ENCODE peak calls at places on chromosomes 11 and 22, in four cellular contexts. V, A, B and K are unnamed samples.
A peak's percentile ranks its signal among the peaks of the same experiment; 100 is the strongest.

GRCh38 chr11:45262900-45263299 is 23.2 kb downstream of the SYT13 start:
- DNase-seq in A (no peak), V (no peak), B (no peak), K (no peak)

GRCh38 chr22:50716291-50717024 is 21.5 kb upstream of the ACR start:
- DNase-seq in A (no peak), V (no peak), B (no peak), K (no peak)

GRCh38 chr11:69013009-69013951 is at the start of gene MRGPRF:
- DNase-seq in V (no peak), B (no peak), A (no peak), K (peak; percentile 66)

GRCh38 chr11:130737866-130738431 is 178.3 kb downstream of the SNX19 start:
- DNase-seq in B (no peak), V (no peak), A (no peak), K (no peak)

GRCh38 chr11:19602406-19602805 is 110.2 kb upstream of the NAV2 start:
- DNase-seq in B (no peak), A (no peak), V (no peak), K (no peak)

GRCh38 chr11:10640308-10640707 is 53.2 kb downstream of the IRAG1 start:
- DNase-seq in B (no peak), A (no peak), V (no peak), K (no peak)

GRCh38 chr11:72781313-72782080 is 12.3 kb downstream of the STARD10 start:
- DNase-seq in A (no peak), B (no peak), V (peak; percentile 82), K (peak; percentile 49)

GRCh38 chr11:95134491-95134890 is 44.8 kb downstream of the ENDOD1 start:
- DNase-seq in B (no peak), A (no peak), V (no peak), K (no peak)

GRCh38 chr22:23289851-23290724 is 109.8 kb downstream of the BCR start:
- DNase-seq in V (peak; percentile 92), B (peak; percentile 80), A (no peak), K (peak; percentile 86)

GRCh38 chr11:46701078-46701654 is 335 bp downstream of the ZNF408 start:
- DNase-seq in A (no peak), V (no peak), B (no peak), K (no peak)

GRCh38 chr22:29030016-29030617 is 31.5 kb downstream of the C22orf31 start:
- DNase-seq in A (no peak), B (peak; percentile 72), V (no peak), K (no peak)

GRCh38 chr11:130606781-130607511 is 158.5 kb downstream of the ADAMTS15 start:
- DNase-seq in V (no peak), A (no peak), B (no peak), K (no peak)

GRCh38 chr11:1734571-1735081 is 15.8 kb downstream of the IFITM10 start:
- DNase-seq in B (no peak), V (no peak), A (no peak), K (no peak)

GRCh38 chr22:44453441-44454112 is 44.5 kb downstream of the RTL6 start:
- DNase-seq in A (no peak), V (no peak), B (no peak), K (no peak)

GRCh38 chr22:49451070-49451840 is 376.4 kb downstream of the BRD1 start:
- DNase-seq in A (no peak), B (no peak), V (no peak), K (no peak)

GRCh38 chr11:33970984-33971466 is 79.1 kb upstream of the LMO2 start:
- DNase-seq in A (no peak), B (peak; percentile 46), V (peak; percentile 72), K (peak; percentile 41)

GRCh38 chr22:46040471-46041465 is 63.8 kb upstream of the WNT7B start:
- DNase-seq in V (no peak), A (no peak), B (no peak), K (peak; percentile 11)

GRCh38 chr11:100980156-100980555 is 149.5 kb downstream of the PGR start:
- DNase-seq in A (no peak), V (no peak), B (peak; percentile 3), K (no peak)

GRCh38 chr11:72586591-72587090 is 87.6 kb downstream of the PDE2A start:
- DNase-seq in B (no peak), A (no peak), V (peak; percentile 59), K (no peak)

GRCh38 chr22:18994780-18995711 is 59.0 kb upstream of the PRODH start:
- DNase-seq in V (no peak), B (peak; percentile 89), A (no peak), K (no peak)

GRCh38 chr11:2516276-2517015 is 71.6 kb downstream of the KCNQ1 start:
- DNase-seq in A (no peak), V (no peak), B (no peak), K (peak; percentile 5)

GRCh38 chr11:60345489-60345888 is 18.4 kb downstream of the MS4A6E start:
- DNase-seq in V (peak; percentile 18), B (peak; percentile 8), A (no peak), K (peak; percentile 58)

GRCh38 chr11:29507381-29507780 is 509.4 kb downstream of the KCNA4 start:
- DNase-seq in A (no peak), V (no peak), B (no peak), K (no peak)

GRCh38 chr11:29511394-29511793 is 505.4 kb downstream of the KCNA4 start:
- DNase-seq in A (no peak), V (no peak), B (no peak), K (no peak)
- TF ChIP-seq NR2C2 in A (no peak), V (no peak), B (no peak), K (no peak)

DNA sequence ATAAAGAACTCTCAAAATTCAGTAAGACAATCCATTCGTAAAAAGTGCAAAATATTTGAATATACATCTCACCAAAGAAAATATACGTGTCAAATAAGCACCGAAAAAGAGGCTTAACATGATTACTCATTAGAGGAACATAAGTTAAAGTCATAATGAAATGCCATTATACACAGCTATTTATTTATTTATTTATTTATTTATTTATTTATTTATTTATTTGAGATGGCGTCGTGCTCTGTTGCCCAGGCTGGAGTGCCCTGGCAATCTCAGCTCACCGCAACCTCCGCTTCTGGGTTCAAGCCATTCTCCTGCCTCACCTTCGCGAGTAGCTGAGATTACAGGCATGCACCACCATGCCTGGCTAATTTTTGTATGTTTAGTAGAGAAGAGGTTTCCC is 203.6 kb upstream of the UBASH3B start:
- DNase-seq in A (no peak), B (no peak), V (no peak), K (no peak)
- TF ChIP-seq CBFB in A (no peak), B (no peak), V (no peak), K (no peak)

GRCh38 chr11:28089378-28089777 is 18.6 kb downstream of the KIF18A start:
- DNase-seq in B (no peak), A (no peak), V (no peak), K (no peak)
- TF ChIP-seq NR2C2 in B (no peak), A (no peak), V (no peak), K (no peak)

DNA sequence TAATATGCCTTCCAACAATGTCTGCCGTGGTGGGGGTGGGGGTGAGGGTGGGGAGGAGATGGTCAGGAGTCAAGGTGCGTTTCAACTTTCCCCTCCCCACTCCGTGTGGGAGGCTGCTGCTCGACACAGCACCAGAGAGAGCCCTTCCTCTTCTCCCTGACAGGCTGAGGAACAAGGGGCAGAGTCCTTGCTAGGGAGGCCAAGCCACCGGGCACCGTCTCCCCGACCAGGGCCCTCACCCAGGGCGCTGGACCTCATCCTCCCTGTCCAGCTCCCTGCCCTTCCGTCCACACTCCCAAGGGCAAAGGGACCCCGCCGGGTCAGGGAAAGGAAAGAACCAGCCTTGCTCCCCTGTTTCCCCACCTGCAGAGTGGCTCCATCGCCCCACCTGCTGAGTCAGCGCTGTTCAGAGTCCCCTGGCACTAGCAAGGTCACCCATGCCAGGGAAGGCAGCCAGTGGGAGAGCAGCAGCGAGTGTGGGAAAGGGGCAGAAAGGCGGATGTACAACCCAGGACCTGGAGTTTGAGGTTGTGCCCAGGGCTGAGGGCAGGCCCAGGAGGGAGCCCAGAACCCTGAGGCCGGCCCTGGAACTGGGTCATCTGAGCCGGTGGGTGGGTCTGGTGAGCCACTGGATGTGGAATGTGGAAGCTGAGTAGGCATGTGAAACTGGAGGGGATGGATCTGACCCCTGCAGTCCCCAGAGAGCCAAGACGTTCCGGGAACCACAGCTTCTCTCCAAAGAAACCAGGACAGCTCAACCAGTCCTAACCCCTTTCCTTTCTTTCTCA is 47.2 kb downstream of the BUD13 start:
- DNase-seq in A (no peak), V (no peak), B (no peak), K (no peak)
- TF ChIP-seq CBFB in A (no peak), V (no peak), B (no peak), K (no peak)

DNA sequence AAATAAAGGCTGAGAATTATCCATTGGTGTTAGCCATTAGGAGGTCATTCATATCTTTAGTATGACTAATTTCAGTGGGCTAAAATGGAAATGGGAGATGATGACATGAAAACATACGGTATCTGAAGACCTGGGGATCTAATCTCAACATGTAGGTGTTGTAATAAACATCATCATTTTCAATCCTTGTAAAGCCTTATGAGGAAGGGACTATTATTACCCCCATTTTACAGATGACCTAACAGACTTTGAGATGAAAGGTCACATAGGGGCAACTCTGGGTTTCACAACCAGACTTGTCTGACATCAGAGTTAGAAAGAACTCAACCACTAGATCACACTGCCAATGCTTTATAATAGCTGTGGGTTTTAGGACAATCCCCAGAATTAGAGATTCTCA is 34.8 kb upstream of the TMEM135 start:
- DNase-seq in B (no peak), V (no peak), A (no peak), K (no peak)
- TF ChIP-seq NR2C2 in B (no peak), V (no peak), A (no peak), K (no peak)